ENCODE peak calls at places on chromosomes 5 and 9, in six cellular contexts. One of them, this sample, is unnamed.
A peak's percentile ranks its signal among the peaks of the same experiment; 100 is the strongest.

GRCh38 chr9:776086-776485 is 65.4 kb upstream of the DMRT1 start:
- DNase-seq in fibroblast of the aortic adventitia: no peak
- DNase-seq in CD8-positive, alpha-beta memory T cell: no peak
- DNase-seq in epithelial cell of esophagus: no peak
- DNase-seq in fibroblast of mammary gland: no peak
- DNase-seq in CD8-positive, alpha-beta T cell: no peak
- DNase-seq in this sample: no peak

GRCh38 chr5:159536626-159537025 is 206.3 kb upstream of the IL12B start:
- DNase-seq in fibroblast of the aortic adventitia: no peak
- DNase-seq in CD8-positive, alpha-beta memory T cell: no peak
- DNase-seq in epithelial cell of esophagus: no peak
- DNase-seq in fibroblast of mammary gland: no peak
- DNase-seq in CD8-positive, alpha-beta T cell: no peak
- DNase-seq in this sample: no peak

GRCh38 chr9:117826837-117827236 is 122.6 kb downstream of the TLR4 start:
- DNase-seq in fibroblast of the aortic adventitia: no peak
- DNase-seq in CD8-positive, alpha-beta memory T cell: no peak
- DNase-seq in epithelial cell of esophagus: no peak
- DNase-seq in fibroblast of mammary gland: no peak
- DNase-seq in CD8-positive, alpha-beta T cell: no peak
- DNase-seq in this sample: no peak

GRCh38 chr9:103301051-103301450 is 305.9 kb downstream of the CYLC2 start:
- DNase-seq in fibroblast of the aortic adventitia: no peak
- DNase-seq in CD8-positive, alpha-beta memory T cell: no peak
- DNase-seq in epithelial cell of esophagus: no peak
- DNase-seq in fibroblast of mammary gland: no peak
- DNase-seq in CD8-positive, alpha-beta T cell: no peak
- DNase-seq in this sample: no peak

GRCh38 chr9:133261753-133262120 is 13.3 kb downstream of the ABO start:
- DNase-seq in fibroblast of the aortic adventitia: no peak
- DNase-seq in CD8-positive, alpha-beta memory T cell: no peak
- DNase-seq in epithelial cell of esophagus: no peak
- DNase-seq in fibroblast of mammary gland: no peak
- DNase-seq in CD8-positive, alpha-beta T cell: no peak
- DNase-seq in this sample: no peak

GRCh38 chr5:142777108-142777507 is 6.9 kb downstream of the ARHGAP26 start:
- DNase-seq in fibroblast of the aortic adventitia: no peak
- DNase-seq in CD8-positive, alpha-beta memory T cell: no peak
- DNase-seq in epithelial cell of esophagus: no peak
- DNase-seq in fibroblast of mammary gland: no peak
- DNase-seq in CD8-positive, alpha-beta T cell: no peak
- DNase-seq in this sample: no peak

GRCh38 chr5:10069781-10070313 is 179.8 kb downstream of the ATPSCKMT start:
- DNase-seq in fibroblast of the aortic adventitia: no peak
- DNase-seq in CD8-positive, alpha-beta memory T cell: no peak
- DNase-seq in epithelial cell of esophagus: no peak
- DNase-seq in fibroblast of mammary gland: no peak
- DNase-seq in CD8-positive, alpha-beta T cell: no peak
- DNase-seq in this sample: no peak

GRCh38 chr5:55438931-55439477 is 95.8 kb downstream of the PLPP1 start:
- DNase-seq in fibroblast of the aortic adventitia: peak; percentile 60
- DNase-seq in CD8-positive, alpha-beta memory T cell: no peak
- DNase-seq in epithelial cell of esophagus: no peak
- DNase-seq in fibroblast of mammary gland: peak; percentile 69
- DNase-seq in CD8-positive, alpha-beta T cell: no peak
- DNase-seq in this sample: no peak

GRCh38 chr5:141807732-141808131 is 70.5 kb downstream of the PCDH1 start:
- DNase-seq in fibroblast of the aortic adventitia: no peak
- DNase-seq in CD8-positive, alpha-beta memory T cell: no peak
- DNase-seq in epithelial cell of esophagus: no peak
- DNase-seq in fibroblast of mammary gland: no peak
- DNase-seq in CD8-positive, alpha-beta T cell: no peak
- DNase-seq in this sample: no peak

GRCh38 chr5:127562252-127562651 is 44.8 kb downstream of the PRRC1 start:
- DNase-seq in fibroblast of the aortic adventitia: peak; percentile 26
- DNase-seq in CD8-positive, alpha-beta memory T cell: no peak
- DNase-seq in epithelial cell of esophagus: no peak
- DNase-seq in fibroblast of mammary gland: peak; percentile 41
- DNase-seq in CD8-positive, alpha-beta T cell: no peak
- DNase-seq in this sample: no peak

GRCh38 chr5:179759961-179760541 is 27.4 kb downstream of the MAML1 start:
- DNase-seq in fibroblast of the aortic adventitia: no peak
- DNase-seq in CD8-positive, alpha-beta memory T cell: no peak
- DNase-seq in epithelial cell of esophagus: no peak
- DNase-seq in fibroblast of mammary gland: no peak
- DNase-seq in CD8-positive, alpha-beta T cell: no peak
- DNase-seq in this sample: no peak

GRCh38 chr5:31573494-31573893 is 41.4 kb downstream of the C5orf22 start:
- DNase-seq in fibroblast of the aortic adventitia: no peak
- DNase-seq in CD8-positive, alpha-beta memory T cell: no peak
- DNase-seq in epithelial cell of esophagus: no peak
- DNase-seq in fibroblast of mammary gland: no peak
- DNase-seq in CD8-positive, alpha-beta T cell: no peak
- DNase-seq in this sample: no peak

GRCh38 chr9:97419315-97419867 is 7.5 kb downstream of the TDRD7 start:
- DNase-seq in fibroblast of the aortic adventitia: peak; percentile 70
- DNase-seq in CD8-positive, alpha-beta memory T cell: no peak
- DNase-seq in epithelial cell of esophagus: peak; percentile 7
- DNase-seq in fibroblast of mammary gland: peak; percentile 87
- DNase-seq in CD8-positive, alpha-beta T cell: no peak
- DNase-seq in this sample: no peak

GRCh38 chr5:134527156-134527960 is 1.9 kb downstream of the JADE2 start:
- DNase-seq in fibroblast of the aortic adventitia: peak; percentile 89
- DNase-seq in CD8-positive, alpha-beta memory T cell: peak; percentile 72
- DNase-seq in epithelial cell of esophagus: peak; percentile 90
- DNase-seq in fibroblast of mammary gland: peak; percentile 89
- DNase-seq in CD8-positive, alpha-beta T cell: peak; percentile 81
- DNase-seq in this sample: peak; percentile 70

GRCh38 chr5:115343855-115344254 is 47.4 kb upstream of the CCDC112 start:
- DNase-seq in fibroblast of the aortic adventitia: peak; percentile 79
- DNase-seq in CD8-positive, alpha-beta memory T cell: no peak
- DNase-seq in epithelial cell of esophagus: peak; percentile 55
- DNase-seq in fibroblast of mammary gland: peak; percentile 77
- DNase-seq in CD8-positive, alpha-beta T cell: no peak
- DNase-seq in this sample: no peak

GRCh38 chr5:147359551-147359950 is 124.7 kb downstream of the STK32A start:
- DNase-seq in fibroblast of the aortic adventitia: no peak
- DNase-seq in CD8-positive, alpha-beta memory T cell: no peak
- DNase-seq in epithelial cell of esophagus: no peak
- DNase-seq in fibroblast of mammary gland: no peak
- DNase-seq in CD8-positive, alpha-beta T cell: no peak
- DNase-seq in this sample: no peak

GRCh38 chr9:111036068-111036789 is 2.0 kb downstream of the LPAR1 start:
- DNase-seq in fibroblast of the aortic adventitia: peak; percentile 73
- DNase-seq in CD8-positive, alpha-beta memory T cell: no peak
- DNase-seq in epithelial cell of esophagus: peak; percentile 73
- DNase-seq in fibroblast of mammary gland: peak; percentile 82
- DNase-seq in CD8-positive, alpha-beta T cell: no peak
- DNase-seq in this sample: no peak

GRCh38 chr9:81052846-81053245 is 636.5 kb downstream of the TLE1 start:
- DNase-seq in fibroblast of the aortic adventitia: peak; percentile 10
- DNase-seq in CD8-positive, alpha-beta memory T cell: no peak
- DNase-seq in epithelial cell of esophagus: peak; percentile 33
- DNase-seq in fibroblast of mammary gland: peak; percentile 68
- DNase-seq in CD8-positive, alpha-beta T cell: no peak
- DNase-seq in this sample: no peak

GRCh38 chr5:111172504-111172903 is 51.7 kb upstream of the CAMK4 start:
- DNase-seq in fibroblast of the aortic adventitia: no peak
- DNase-seq in CD8-positive, alpha-beta memory T cell: no peak
- DNase-seq in epithelial cell of esophagus: peak; percentile 9
- DNase-seq in fibroblast of mammary gland: no peak
- DNase-seq in CD8-positive, alpha-beta T cell: no peak
- DNase-seq in this sample: no peak

GRCh38 chr5:14954620-14955343 is 83.2 kb upstream of the ANKH start:
- DNase-seq in fibroblast of the aortic adventitia: peak; percentile 26
- DNase-seq in CD8-positive, alpha-beta memory T cell: no peak
- DNase-seq in epithelial cell of esophagus: no peak
- DNase-seq in fibroblast of mammary gland: no peak
- DNase-seq in CD8-positive, alpha-beta T cell: no peak
- DNase-seq in this sample: no peak

GRCh38 chr5:38509185-38509584 is 47.3 kb downstream of the LIFR start:
- DNase-seq in fibroblast of the aortic adventitia: peak; percentile 92
- DNase-seq in CD8-positive, alpha-beta memory T cell: no peak
- DNase-seq in epithelial cell of esophagus: peak; percentile 58
- DNase-seq in fibroblast of mammary gland: peak; percentile 84
- DNase-seq in CD8-positive, alpha-beta T cell: no peak
- DNase-seq in this sample: no peak

GRCh38 chr5:77425420-77425819 is 66.7 kb downstream of the WDR41 start:
- DNase-seq in fibroblast of the aortic adventitia: no peak
- DNase-seq in CD8-positive, alpha-beta memory T cell: no peak
- DNase-seq in epithelial cell of esophagus: no peak
- DNase-seq in fibroblast of mammary gland: no peak
- DNase-seq in CD8-positive, alpha-beta T cell: no peak
- DNase-seq in this sample: no peak

GRCh38 chr5:180090098-180090768 is 18.7 kb upstream of the RNF130 start:
- DNase-seq in fibroblast of the aortic adventitia: peak; percentile 58
- DNase-seq in CD8-positive, alpha-beta memory T cell: peak; percentile 84
- DNase-seq in epithelial cell of esophagus: peak; percentile 57
- DNase-seq in fibroblast of mammary gland: peak; percentile 54
- DNase-seq in CD8-positive, alpha-beta T cell: peak; percentile 90
- DNase-seq in this sample: peak; percentile 90

GRCh38 chr5:167952278-167952990 is 339.0 kb upstream of the WWC1 start:
- DNase-seq in fibroblast of the aortic adventitia: no peak
- DNase-seq in CD8-positive, alpha-beta memory T cell: no peak
- DNase-seq in epithelial cell of esophagus: no peak
- DNase-seq in fibroblast of mammary gland: no peak
- DNase-seq in CD8-positive, alpha-beta T cell: no peak
- DNase-seq in this sample: no peak

GRCh38 chr9:128333368-128333969 is 6.9 kb upstream of the SLC27A4 start:
- DNase-seq in fibroblast of the aortic adventitia: no peak
- DNase-seq in CD8-positive, alpha-beta memory T cell: no peak
- DNase-seq in epithelial cell of esophagus: no peak
- DNase-seq in fibroblast of mammary gland: no peak
- DNase-seq in CD8-positive, alpha-beta T cell: no peak
- DNase-seq in this sample: no peak

GRCh38 chr9:112278152-112278551 is 55.3 kb downstream of the PTBP3 start:
- DNase-seq in fibroblast of the aortic adventitia: peak; percentile 16
- DNase-seq in CD8-positive, alpha-beta memory T cell: no peak
- DNase-seq in epithelial cell of esophagus: no peak
- DNase-seq in fibroblast of mammary gland: no peak
- DNase-seq in CD8-positive, alpha-beta T cell: no peak
- DNase-seq in this sample: no peak

GRCh38 chr9:128503870-128504269 is 649 bp upstream of the GLE1 start:
- DNase-seq in fibroblast of the aortic adventitia: no peak
- DNase-seq in CD8-positive, alpha-beta memory T cell: no peak
- DNase-seq in epithelial cell of esophagus: peak; percentile 8
- DNase-seq in fibroblast of mammary gland: peak; percentile 25
- DNase-seq in CD8-positive, alpha-beta T cell: no peak
- DNase-seq in this sample: no peak

GRCh38 chr5:115306011-115306530 is 9.6 kb upstream of the CCDC112 start:
- DNase-seq in fibroblast of the aortic adventitia: no peak
- DNase-seq in CD8-positive, alpha-beta memory T cell: no peak
- DNase-seq in epithelial cell of esophagus: peak; percentile 62
- DNase-seq in fibroblast of mammary gland: no peak
- DNase-seq in CD8-positive, alpha-beta T cell: no peak
- DNase-seq in this sample: no peak

GRCh38 chr5:139004374-139005307 is 129.5 kb upstream of the LRRTM2 start:
- DNase-seq in fibroblast of the aortic adventitia: no peak
- DNase-seq in CD8-positive, alpha-beta memory T cell: no peak
- DNase-seq in epithelial cell of esophagus: no peak
- DNase-seq in fibroblast of mammary gland: no peak
- DNase-seq in CD8-positive, alpha-beta T cell: no peak
- DNase-seq in this sample: no peak

GRCh38 chr5:138186002-138186447 is 7.1 kb downstream of the KIF20A start:
- DNase-seq in fibroblast of the aortic adventitia: no peak
- DNase-seq in CD8-positive, alpha-beta memory T cell: no peak
- DNase-seq in epithelial cell of esophagus: no peak
- DNase-seq in fibroblast of mammary gland: no peak
- DNase-seq in CD8-positive, alpha-beta T cell: no peak
- DNase-seq in this sample: no peak

GRCh38 chr5:161547573-161548471 is 1.3 kb upstream of the GABRB2 start:
- DNase-seq in fibroblast of the aortic adventitia: no peak
- DNase-seq in CD8-positive, alpha-beta memory T cell: no peak
- DNase-seq in epithelial cell of esophagus: no peak
- DNase-seq in fibroblast of mammary gland: no peak
- DNase-seq in CD8-positive, alpha-beta T cell: no peak
- DNase-seq in this sample: no peak

GRCh38 chr5:157745041-157745456 is 1.5 kb downstream of the LSM11 start:
- DNase-seq in fibroblast of the aortic adventitia: no peak
- DNase-seq in CD8-positive, alpha-beta memory T cell: no peak
- DNase-seq in epithelial cell of esophagus: no peak
- DNase-seq in fibroblast of mammary gland: no peak
- DNase-seq in CD8-positive, alpha-beta T cell: no peak
- DNase-seq in this sample: no peak
- H3K4me3 ChIP-seq in fibroblast of the aortic adventitia: peak overlapping the region; percentile 86
- H3K4me3 ChIP-seq in CD8-positive, alpha-beta memory T cell: no peak overlapping the region
- H3K4me3 ChIP-seq in epithelial cell of esophagus: no peak overlapping the region
- H3K4me3 ChIP-seq in fibroblast of mammary gland: peak overlapping the region; percentile 70
- H3K4me3 ChIP-seq in CD8-positive, alpha-beta T cell: peak overlapping the region; percentile 70
- H3K4me3 ChIP-seq in this sample: no peak overlapping the region

GRCh38 chr9:136588663-136589464 is 43.0 kb upstream of the NOTCH1 start:
- DNase-seq in fibroblast of the aortic adventitia: no peak
- DNase-seq in CD8-positive, alpha-beta memory T cell: peak; percentile 13
- DNase-seq in epithelial cell of esophagus: no peak
- DNase-seq in fibroblast of mammary gland: no peak
- DNase-seq in CD8-positive, alpha-beta T cell: no peak
- DNase-seq in this sample: peak; percentile 14
- H3K4me3 ChIP-seq in fibroblast of the aortic adventitia: no peak overlapping the region
- H3K4me3 ChIP-seq in CD8-positive, alpha-beta memory T cell: peak overlapping the region; percentile 27
- H3K4me3 ChIP-seq in epithelial cell of esophagus: no peak overlapping the region
- H3K4me3 ChIP-seq in fibroblast of mammary gland: no peak overlapping the region
- H3K4me3 ChIP-seq in CD8-positive, alpha-beta T cell: peak overlapping the region; percentile 58
- H3K4me3 ChIP-seq in this sample: peak overlapping the region; percentile 27

GRCh38 chr5:66582499-66582898 is 13.7 kb upstream of the MAST4 start:
- DNase-seq in fibroblast of the aortic adventitia: peak; percentile 28
- DNase-seq in CD8-positive, alpha-beta memory T cell: no peak
- DNase-seq in epithelial cell of esophagus: peak; percentile 90
- DNase-seq in fibroblast of mammary gland: peak; percentile 30
- DNase-seq in CD8-positive, alpha-beta T cell: no peak
- DNase-seq in this sample: no peak
- H3K4me3 ChIP-seq in fibroblast of the aortic adventitia: no peak overlapping the region
- H3K4me3 ChIP-seq in CD8-positive, alpha-beta memory T cell: no peak overlapping the region
- H3K4me3 ChIP-seq in epithelial cell of esophagus: no peak overlapping the region
- H3K4me3 ChIP-seq in fibroblast of mammary gland: no peak overlapping the region
- H3K4me3 ChIP-seq in CD8-positive, alpha-beta T cell: no peak overlapping the region
- H3K4me3 ChIP-seq in this sample: no peak overlapping the region

GRCh38 chr9:131657456-131657855 is 82.4 kb downstream of the RAPGEF1 start:
- DNase-seq in fibroblast of the aortic adventitia: no peak
- DNase-seq in CD8-positive, alpha-beta memory T cell: no peak
- DNase-seq in epithelial cell of esophagus: peak; percentile 71
- DNase-seq in fibroblast of mammary gland: no peak
- DNase-seq in CD8-positive, alpha-beta T cell: no peak
- DNase-seq in this sample: no peak

GRCh38 chr9:131656356-131657030 is 83.4 kb downstream of the RAPGEF1 start:
- DNase-seq in fibroblast of the aortic adventitia: no peak
- DNase-seq in CD8-positive, alpha-beta memory T cell: peak; percentile 55
- DNase-seq in epithelial cell of esophagus: peak; percentile 87
- DNase-seq in fibroblast of mammary gland: no peak
- DNase-seq in CD8-positive, alpha-beta T cell: peak; percentile 81
- DNase-seq in this sample: peak; percentile 70

GRCh38 chr9:131658753-131659129 is 81.1 kb downstream of the RAPGEF1 start:
- DNase-seq in fibroblast of the aortic adventitia: no peak
- DNase-seq in CD8-positive, alpha-beta memory T cell: no peak
- DNase-seq in epithelial cell of esophagus: no peak
- DNase-seq in fibroblast of mammary gland: no peak
- DNase-seq in CD8-positive, alpha-beta T cell: no peak
- DNase-seq in this sample: no peak

GRCh38 chr9:131657031-131657377 is 82.9 kb downstream of the RAPGEF1 start:
- DNase-seq in fibroblast of the aortic adventitia: no peak
- DNase-seq in CD8-positive, alpha-beta memory T cell: no peak
- DNase-seq in epithelial cell of esophagus: no peak
- DNase-seq in fibroblast of mammary gland: no peak
- DNase-seq in CD8-positive, alpha-beta T cell: peak; percentile 61
- DNase-seq in this sample: no peak

GRCh38 chr9:131657890-131658752 is 81.8 kb downstream of the RAPGEF1 start:
- DNase-seq in fibroblast of the aortic adventitia: peak; percentile 88
- DNase-seq in CD8-positive, alpha-beta memory T cell: no peak
- DNase-seq in epithelial cell of esophagus: peak; percentile 95
- DNase-seq in fibroblast of mammary gland: peak; percentile 93
- DNase-seq in CD8-positive, alpha-beta T cell: no peak
- DNase-seq in this sample: no peak
- H3K4me3 ChIP-seq in fibroblast of the aortic adventitia: no peak overlapping the region
- H3K4me3 ChIP-seq in CD8-positive, alpha-beta memory T cell: no peak overlapping the region
- H3K4me3 ChIP-seq in epithelial cell of esophagus: no peak overlapping the region
- H3K4me3 ChIP-seq in fibroblast of mammary gland: no peak overlapping the region
- H3K4me3 ChIP-seq in CD8-positive, alpha-beta T cell: no peak overlapping the region
- H3K4me3 ChIP-seq in this sample: no peak overlapping the region

This sample was measured in naive thymus-derived CD4-positive, alpha-beta T cell.